ENCODE peak calls at places on chromosomes 11 and 22, in four cellular contexts. R is IMR-90, S is GM23338, Y is pancreas. V is an unnamed sample. For H3K36me3, the result is how much of the 10 kb centered on the place peaks cover.

GRCh38 chr22:30627480-30627879 is 8.1 kb upstream of the SLC35E4 start:
- DNase-seq in S (no peak), Y (no peak), R (no peak), V (no peak)

GRCh38 chr22:38706885-38707180 is 1.1 kb downstream of the GTPBP1 start:
- DNase-seq in Y (no peak), S (no peak), R (no peak), V (no peak)

GRCh38 chr11:7353100-7353499 is 101.4 kb downstream of the SYT9 start:
- DNase-seq in Y (no peak), R (no peak), S (peak), V (peak)

GRCh38 chr11:12220305-12220704 is 109.9 kb downstream of the MICAL2 start:
- DNase-seq in Y (peak), S (no peak), R (no peak), V (no peak)

GRCh38 chr11:16790484-16791240 is 52.2 kb downstream of the C11orf58 start:
- DNase-seq in Y (no peak), S (no peak), R (no peak), V (no peak)

GRCh38 chr22:24894998-24895397 is 51.5 kb downstream of the LHFPL7 start:
- DNase-seq in S (peak), Y (peak), R (no peak), V (no peak)

GRCh38 chr22:30307026-30307574 is 17.8 kb upstream of the CASTOR1 start:
- DNase-seq in S (no peak), Y (no peak), R (no peak), V (no peak)

GRCh38 chr11:29200776-29201574 is 815.9 kb downstream of the KCNA4 start:
- DNase-seq in Y (no peak), R (no peak), S (no peak), V (no peak)

GRCh38 chr11:27291302-27291889 is 71.6 kb downstream of the CCDC34 start:
- DNase-seq in R (no peak), Y (no peak), S (peak), V (peak)

GRCh38 chr11:46555269-46556054 is 38.4 kb downstream of the AMBRA1 start:
- DNase-seq in Y (no peak), R (no peak), S (no peak), V (peak)

GRCh38 chr22:31090217-31091085 is 9.3 kb downstream of the SMTN start:
- DNase-seq in S (no peak), Y (no peak), R (no peak), V (no peak)

GRCh38 chr11:2689551-2690260 is 10.1 kb downstream of the KCNQ1OT1 start:
- DNase-seq in S (no peak), Y (no peak), R (no peak), V (peak)

GRCh38 chr22:48867891-48868290 is 959.8 kb downstream of the BRD1 start:
- DNase-seq in Y (no peak), R (no peak), S (no peak), V (no peak)

GRCh38 chr11:100098560-100098959 is 588.5 kb upstream of the ARHGAP42 start:
- DNase-seq in R (no peak), S (no peak), Y (no peak), V (no peak)

GRCh38 chr11:109641549-109641948 is 219.6 kb downstream of the C11orf87 start:
- DNase-seq in Y (no peak), S (peak), R (peak), V (peak)

GRCh38 chr22:50604623-50605348 is 4.2 kb downstream of the MAPK8IP2 start:
- DNase-seq in R (no peak), Y (no peak), S (no peak), V (no peak)

GRCh38 chr11:126146454-126147192 is 64.8 kb downstream of the RPUSD4 start:
- DNase-seq in Y (no peak), S (peak), R (no peak), V (peak)

GRCh38 chr11:69080361-69080973 is 31.7 kb downstream of the TPCN2 start:
- DNase-seq in S (no peak), R (peak), Y (no peak), V (no peak)

GRCh38 chr11:88383446-88383845 is 45.9 kb upstream of the CTSC start:
- DNase-seq in S (no peak), Y (no peak), R (no peak), V (no peak)

GRCh38 chr11:129856036-129856435 is 39.3 kb downstream of the NFRKB start:
- DNase-seq in R (no peak), Y (no peak), S (no peak), V (no peak)

GRCh38 chr11:110505514-110506284 is 76.0 kb downstream of the FDX1 start:
- DNase-seq in R (no peak), Y (no peak), S (no peak), V (no peak)

GRCh38 chr22:18095101-18095805 is 15.4 kb upstream of the TUBA8 start:
- DNase-seq in Y (no peak), R (peak), S (no peak), V (no peak)

GRCh38 chr11:11468919-11469318 is 115.9 kb upstream of the CSNK2A3 start:
- DNase-seq in R (peak), S (no peak), Y (no peak), V (no peak)

GRCh38 chr11:126132319-126132718 is 69.7 kb upstream of the CDON start:
- DNase-seq in Y (peak), S (no peak), R (no peak), V (no peak)

GRCh38 chr22:42281284-42281683 is 10.8 kb upstream of the TCF20 start:
- DNase-seq in Y (no peak), R (no peak), S (no peak), V (no peak)

GRCh38 chr11:121300313-121300971 is 7.9 kb downstream of the SC5D start:
- DNase-seq in R (no peak), S (no peak), Y (no peak), V (no peak)

GRCh38 chr11:72483412-72484186 is 49.3 kb upstream of the CLPB start:
- DNase-seq in S (no peak), R (peak), Y (peak), V (no peak)

GRCh38 chr22:40757071-40757470 is 62.1 kb downstream of the SLC25A17 start:
- DNase-seq in S (no peak), Y (no peak), R (peak), V (no peak)

GRCh38 chr22:28442951-28443876 is 236.4 kb downstream of the TTC28 start:
- DNase-seq in Y (peak), S (peak), R (peak), V (no peak)

GRCh38 chr11:10225553-10225952 is 68.5 kb downstream of the SBF2 start:
- DNase-seq in Y (no peak), R (no peak), S (no peak), V (no peak)

GRCh38 chr11:32418836-32419235 is 16.5 kb downstream of the WT1 start:
- DNase-seq in R (no peak), S (no peak), Y (no peak), V (no peak)

GRCh38 chr22:30875481-30876215 is 92.9 kb downstream of the MORC2 start:
- DNase-seq in Y (peak), S (no peak), R (no peak), V (no peak)

GRCh38 chr11:66720223-66720898 is 8.7 kb downstream of the SPTBN2 start:
- DNase-seq in R (peak), Y (peak), S (peak), V (peak)

GRCh38 chr11:68025047-68025446 is 5.4 kb upstream of the NDUFS8 start:
- DNase-seq in S (no peak), R (no peak), Y (no peak), V (peak)

GRCh38 chr11:68030318-68031135 is at the start of gene NDUFS8:
- DNase-seq in S (peak), Y (peak), R (peak), V (peak)

GRCh38 chr11:68026391-68027105 is 3.9 kb upstream of the NDUFS8 start:
- DNase-seq in S (no peak), R (no peak), Y (no peak), V (no peak)

GRCh38 chr11:68028802-68029475 is 1.5 kb upstream of the NDUFS8 start:
- DNase-seq in S (no peak), Y (no peak), R (peak), V (no peak)

DNA sequence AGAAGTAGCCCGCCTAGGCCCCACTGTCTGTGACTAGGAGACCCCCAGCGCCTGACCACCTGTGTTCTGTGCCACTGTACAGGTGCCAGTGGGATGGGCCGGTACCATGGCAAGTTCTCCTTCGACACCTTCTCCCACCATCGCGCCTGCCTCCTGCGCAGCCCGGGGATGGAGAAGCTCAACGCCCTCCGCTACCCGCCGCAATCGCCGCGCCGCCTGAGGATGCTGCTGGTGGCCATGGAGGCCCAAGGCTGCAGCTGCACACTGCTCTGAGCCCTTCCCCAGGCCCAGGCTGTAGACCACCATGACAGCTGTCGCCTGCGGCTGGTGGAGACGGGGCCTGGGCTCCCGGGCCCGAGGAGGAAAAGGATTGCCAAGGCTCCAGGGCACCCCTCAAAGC is 2.8 kb upstream of the NDUFS8 start:
- DNase-seq in S (no peak), R (no peak), Y (no peak), V (no peak)
- H3K36me3 ChIP-seq in S (under half), R (under half), Y (under half), V (under half)

DNA sequence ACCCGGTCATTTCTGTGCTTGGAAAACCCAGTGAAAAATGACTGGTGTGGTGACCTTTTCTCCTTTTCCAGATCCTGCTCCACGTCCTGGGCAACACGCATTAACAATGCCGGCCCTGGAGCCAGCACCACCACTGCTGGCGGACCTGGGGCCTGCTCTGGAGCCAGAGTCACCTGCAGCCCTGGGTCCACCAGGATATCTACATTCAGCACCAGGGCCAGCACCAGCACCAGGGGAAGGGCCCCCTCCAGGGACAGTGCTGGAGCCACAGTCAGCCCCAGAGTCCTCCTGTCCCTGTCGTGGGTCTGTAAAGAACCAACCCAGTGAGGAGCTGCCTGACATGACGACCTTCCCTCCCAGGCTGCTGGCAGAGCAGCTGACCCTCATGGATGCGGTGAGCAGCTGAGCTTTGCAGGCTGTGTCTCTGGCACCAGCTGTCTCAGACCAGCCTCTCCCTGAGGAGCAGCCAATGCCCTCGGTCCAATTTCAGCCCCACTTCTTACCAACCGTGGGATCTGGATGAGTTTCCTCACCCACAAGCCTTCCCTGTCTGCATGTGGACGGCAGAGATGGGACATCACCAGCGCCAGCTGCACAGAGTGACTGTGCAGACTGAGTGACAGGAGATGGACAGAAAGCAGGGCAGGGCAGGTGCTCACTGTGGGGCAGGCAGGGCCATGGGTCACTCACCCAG is 1.9 kb downstream of the RGL4 start:
- DNase-seq in R (no peak), Y (no peak), S (peak), V (peak)
- H3K36me3 ChIP-seq in R (under half), Y (under half), S (under half), V (under half)

GRCh38 chr22:26534874-26535470 is 22.7 kb upstream of the TFIP11 start:
- DNase-seq in Y (no peak), S (no peak), R (no peak), V (peak)
- H3K36me3 ChIP-seq in Y (under half), S (half or more), R (under half), V (under half)

DNA sequence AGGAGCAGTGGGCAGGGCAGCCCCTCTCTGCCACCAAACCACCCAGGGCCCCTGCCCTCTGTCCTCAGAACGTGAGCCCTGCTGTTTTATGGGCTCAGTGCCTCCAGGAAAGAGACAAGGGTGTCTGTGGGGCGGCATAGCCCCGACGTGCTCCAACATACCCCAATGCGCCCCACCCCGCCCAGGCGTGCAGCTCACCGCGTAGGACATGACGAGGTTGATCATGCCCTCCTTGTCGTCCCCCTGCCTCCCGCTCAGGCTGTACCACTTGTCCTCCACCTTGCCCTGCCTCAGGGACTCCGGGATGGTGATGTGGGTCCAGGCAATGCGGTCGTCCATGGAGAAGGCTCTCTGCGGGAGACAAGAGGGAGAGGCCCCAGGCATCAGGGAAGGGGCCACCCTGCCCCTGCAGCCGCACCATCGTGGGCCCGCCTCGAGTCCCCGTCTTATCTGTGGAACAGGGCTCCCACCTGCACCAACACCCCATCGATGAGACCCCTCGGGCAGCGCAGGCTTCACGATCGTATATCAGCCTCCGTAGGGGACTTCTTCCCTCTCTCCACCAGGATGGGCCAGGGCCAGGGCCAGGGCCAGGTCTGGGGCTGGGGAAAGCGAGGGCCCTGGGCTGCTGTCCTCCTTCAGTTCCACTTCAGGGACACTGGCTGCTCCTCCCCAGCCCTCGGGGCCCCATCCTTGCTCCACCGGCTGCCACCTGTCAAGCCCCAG is 20.8 kb downstream of the TOLLIP start:
- DNase-seq in R (no peak), S (no peak), Y (no peak), V (no peak)
- H3K36me3 ChIP-seq in R (half or more), S (under half), Y (under half), V (under half)

GRCh38 chr22:20764729-20765128 is 9.2 kb upstream of the SERPIND1 start:
- DNase-seq in R (no peak), Y (no peak), S (no peak), V (no peak)
- H3K36me3 ChIP-seq in R (under half), Y (under half), S (under half), V (under half)

V was measured in Karpas-422.